ENCODE peak calls at places on chromosomes 1 and 21, in seven cellular contexts. X is lung, S is left ventricle myocardium inferior, I is GM23248, W is NB4, G is adrenal gland, E is neuronal stem cell. T is an unnamed sample.

GRCh38 chr1:55039342-55040082 is at the start of gene PCSK9:
- DNase-seq in X (peak; percentile 77), S (no peak), I (peak; percentile 45), W (no peak), G (no peak), E (peak; percentile 42), T (peak; percentile 88)

GRCh38 chr1:25771246-25772114 is 28.5 kb upstream of the SELENON start:
- DNase-seq in X (no peak), S (peak; percentile 74), I (no peak), W (no peak), G (peak; percentile 94), E (peak; percentile 70), T (no peak)

GRCh38 chr1:12181568-12181967 is 14.8 kb downstream of the TNFRSF1B start:
- DNase-seq in X (no peak), S (no peak), I (no peak), W (no peak), G (no peak), E (no peak), T (no peak)

GRCh38 chr1:196517193-196517592 is 91.0 kb downstream of the KCNT2 start:
- DNase-seq in X (no peak), S (no peak), I (no peak), W (no peak), G (no peak), E (no peak), T (no peak)

GRCh38 chr1:147598631-147599361 is 57.5 kb downstream of the BCL9 start:
- DNase-seq in X (no peak), S (no peak), I (peak; percentile 72), W (no peak), G (no peak), E (peak; percentile 23), T (no peak)

GRCh38 chr1:84888753-84889152 is 4.3 kb downstream of the LPAR3 start:
- DNase-seq in X (no peak), S (no peak), I (no peak), W (no peak), G (no peak), E (no peak), T (peak; percentile 94)

GRCh38 chr1:31374511-31375196 is 1.8 kb upstream of the FABP3 start:
- DNase-seq in X (peak; percentile 44), S (peak; percentile 59), I (peak; percentile 88), W (no peak), G (peak; percentile 91), E (no peak), T (no peak)

GRCh38 chr21:33660406-33660805 is 18.1 kb downstream of the ITSN1 start:
- DNase-seq in X (no peak), S (no peak), I (peak; percentile 41), W (no peak), G (no peak), E (no peak), T (no peak)

GRCh38 chr21:42550817-42551216 is 37.2 kb downstream of the SLC37A1 start:
- DNase-seq in X (no peak), S (no peak), I (no peak), W (no peak), G (no peak), E (no peak), T (peak; percentile 57)

GRCh38 chr1:43339584-43340232 is 2.1 kb downstream of the MPL start:
- DNase-seq in X (no peak), S (no peak), I (no peak), W (no peak), G (no peak), E (no peak), T (no peak)

GRCh38 chr1:62597281-62597680 is at the start of gene ANGPTL3:
- DNase-seq in X (no peak), S (no peak), I (no peak), W (no peak), G (no peak), E (no peak), T (no peak)

GRCh38 chr1:22127248-22127647 is 15.6 kb downstream of the WNT4 start:
- DNase-seq in X (no peak), S (no peak), I (no peak), W (no peak), G (no peak), E (no peak), T (no peak)

GRCh38 chr1:170695955-170696590 is 32.1 kb downstream of the PRRX1 start:
- DNase-seq in X (no peak), S (no peak), I (no peak), W (no peak), G (no peak), E (no peak), T (no peak)

GRCh38 chr1:9687876-9688582 is 36.5 kb downstream of the PIK3CD start:
- DNase-seq in X (no peak), S (no peak), I (peak; percentile 71), W (peak; percentile 49), G (no peak), E (peak; percentile 29), T (peak; percentile 33)

DNA sequence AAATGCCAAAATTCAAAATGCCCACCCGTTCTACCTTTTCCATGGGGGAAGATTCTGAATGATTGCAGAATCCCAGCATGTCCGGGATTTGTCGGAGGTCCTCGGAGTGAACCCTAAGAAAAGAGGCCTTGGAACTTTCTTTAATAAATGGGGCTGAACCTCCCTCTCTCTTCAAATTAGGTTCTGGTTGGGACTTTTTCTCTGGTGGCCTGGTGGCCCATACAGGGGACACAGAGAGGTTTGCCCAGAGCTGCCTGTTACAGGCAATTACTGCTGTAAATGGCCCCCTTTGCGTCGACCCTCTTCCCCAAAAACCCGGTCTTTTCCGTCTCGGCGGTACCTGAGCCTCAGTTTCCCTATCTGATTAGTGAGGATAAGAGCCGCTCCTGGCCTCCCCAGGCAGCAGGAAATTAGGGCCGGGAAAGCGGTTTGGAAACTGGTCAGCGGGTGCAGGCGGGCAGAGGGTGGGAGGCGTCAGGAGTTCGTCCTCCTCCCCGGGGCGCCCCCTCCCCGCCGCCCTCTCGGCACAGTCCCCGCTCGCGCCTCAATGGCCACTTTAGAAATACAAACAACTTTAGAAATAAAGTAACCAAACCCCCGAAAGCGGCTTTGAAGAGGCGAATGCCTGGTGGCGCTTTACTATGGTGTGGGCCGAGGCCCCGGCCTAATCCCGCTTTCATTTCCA is 15.6 kb downstream of the PAX7 start:
- DNase-seq in X (no peak), S (no peak), I (no peak), W (no peak), G (no peak), E (no peak), T (no peak)
- H3K4me3 ChIP-seq in X (no peak overlapping the region), S (peak overlapping the region; percentile 46), I (no peak overlapping the region), W (no peak overlapping the region), G (no peak overlapping the region), E (no peak overlapping the region), T (no peak overlapping the region)

DNA sequence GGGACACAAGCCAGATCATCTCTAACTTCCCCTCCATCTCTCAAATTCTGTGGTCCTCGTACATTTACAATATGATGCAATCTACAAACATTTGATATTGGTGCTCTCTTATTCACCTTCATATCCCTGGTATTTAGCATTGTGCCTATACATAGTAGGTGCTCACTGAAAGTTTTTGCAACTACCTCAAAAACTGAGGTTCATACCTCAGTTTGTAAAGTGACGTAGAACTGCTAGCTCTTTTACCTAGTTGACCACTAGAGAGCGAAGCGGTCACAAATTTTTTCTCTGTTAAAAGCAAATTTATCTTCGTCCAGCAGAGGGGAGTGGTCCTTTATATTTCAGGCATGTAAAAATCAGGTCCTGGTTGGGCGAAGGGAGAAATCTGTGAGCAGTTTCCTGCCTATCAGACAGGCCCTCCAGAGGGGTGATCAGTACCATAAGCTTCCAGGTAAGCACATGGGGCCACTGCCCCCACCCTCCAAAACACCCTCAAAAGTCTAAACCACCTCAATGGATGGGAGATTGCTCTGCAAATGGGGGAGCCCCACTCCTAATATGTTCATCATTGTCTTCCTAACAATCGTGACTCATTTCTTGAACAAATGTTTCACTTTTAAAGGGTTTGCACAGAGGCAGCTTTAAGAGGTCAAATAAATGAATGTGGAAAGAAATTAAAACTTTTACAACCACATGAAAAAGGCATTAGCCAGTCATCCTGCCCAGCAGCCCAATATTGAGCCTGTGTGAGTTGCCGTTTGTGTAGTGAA is 10.6 kb upstream of the HLCS start:
- DNase-seq in X (peak; percentile 29), S (no peak), I (peak; percentile 84), W (peak; percentile 72), G (peak; percentile 72), E (peak; percentile 60), T (peak; percentile 66)
- H3K4me3 ChIP-seq in X (no peak overlapping the region), S (no peak overlapping the region), I (peak overlapping the region; percentile 50), W (no peak overlapping the region), G (no peak overlapping the region), E (no peak overlapping the region), T (no peak overlapping the region)

GRCh38 chr1:23528245-23528978 is 2.6 kb downstream of the E2F2 start:
- DNase-seq in X (peak; percentile 92), S (peak; percentile 80), I (peak; percentile 89), W (peak; percentile 86), G (peak; percentile 95), E (no peak), T (peak; percentile 91)
- H3K4me3 ChIP-seq in X (no peak overlapping the region), S (peak overlapping the region; percentile 15), I (no peak overlapping the region), W (peak overlapping the region; percentile 64), G (no peak overlapping the region), E (no peak overlapping the region), T (no peak overlapping the region)

DNA sequence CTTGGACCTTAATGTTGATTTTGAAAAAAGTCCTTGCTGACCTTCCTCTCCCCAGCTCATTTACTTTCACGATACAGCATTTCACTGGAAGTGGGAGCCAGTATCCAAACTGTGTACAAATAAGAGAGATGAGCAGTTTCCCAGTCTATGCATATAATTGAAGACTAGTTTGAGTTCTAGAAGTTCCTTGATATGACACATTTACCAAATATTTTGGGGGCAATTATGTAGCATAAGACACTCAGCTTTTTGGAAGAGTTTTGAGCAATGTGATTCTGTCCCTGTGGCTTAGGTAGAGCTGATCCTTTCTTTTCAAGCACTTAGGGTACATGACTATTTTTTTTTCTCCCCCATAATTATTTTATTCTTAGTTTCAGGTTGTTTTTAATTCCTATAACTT is 26.4 kb downstream of the GIPC2 start:
- DNase-seq in X (no peak), S (no peak), I (peak; percentile 47), W (no peak), G (no peak), E (no peak), T (no peak)
- H3K4me3 ChIP-seq in X (no peak overlapping the region), S (no peak overlapping the region), I (no peak overlapping the region), W (no peak overlapping the region), G (no peak overlapping the region), E (no peak overlapping the region), T (no peak overlapping the region)

GRCh38 chr1:221437924-221438323 is 304.0 kb downstream of the DUSP10 start:
- DNase-seq in X (no peak), S (no peak), I (peak; percentile 68), W (no peak), G (no peak), E (no peak), T (no peak)

GRCh38 chr1:221439008-221439733 is 302.7 kb downstream of the DUSP10 start:
- DNase-seq in X (no peak), S (no peak), I (peak; percentile 93), W (peak; percentile 10), G (no peak), E (no peak), T (peak; percentile 97)

GRCh38 chr1:221439734-221440436 is 302.0 kb downstream of the DUSP10 start:
- DNase-seq in X (no peak), S (no peak), I (peak; percentile 96), W (peak; percentile 3), G (no peak), E (no peak), T (peak; percentile 96)

GRCh38 chr1:221442056-221442455 is 299.8 kb downstream of the DUSP10 start:
- DNase-seq in X (no peak), S (no peak), I (no peak), W (no peak), G (no peak), E (peak; percentile 27), T (no peak)

GRCh38 chr1:221440658-221441057 is 301.2 kb downstream of the DUSP10 start:
- DNase-seq in X (no peak), S (no peak), I (peak; percentile 56), W (peak; percentile 4), G (no peak), E (no peak), T (peak; percentile 31)
- H3K4me3 ChIP-seq in X (no peak overlapping the region), S (no peak overlapping the region), I (peak overlapping the region; percentile 31), W (no peak overlapping the region), G (no peak overlapping the region), E (no peak overlapping the region), T (no peak overlapping the region)